ENCODE peak calls at places on chromosome 21, in ten cellular contexts. Y is GM04504; M is H4; X is amniotic stem cell; L is SW480; Q is ecto neural progenitor cell; S is stimulated activated CD4-positive, alpha-beta T cell treated with anti-CD3 and anti-CD28 coated beads, Interleukin-15, amount 100 ng/mL, for 1 hour; D is occipital lobe; F is T-helper 2 cell treated with Interferon-gamma antibody and Interleukin-4, amounts not matched to agents 5 μg/mL and 100 μg/mL, for 36 hours; E is HCT116. R is an unnamed sample.

GRCh38 chr21:38323721-38324591 is 67.2 kb downstream of the KCNJ15 start:
- DNase-seq in S (no peak), M (peak; percentile 89), F (no peak), L (peak; percentile 76), E (no peak), Q (no peak), Y (peak; percentile 99), D (no peak), X (no peak), R (peak; percentile 43)

GRCh38 chr21:43294194-43294902 is 125.5 kb downstream of the CRYAA start:
- DNase-seq in L (no peak), Q (no peak), E (no peak), M (no peak), X (no peak), S (no peak), D (no peak), F (no peak), Y (no peak), R (no peak)

GRCh38 chr21:38295997-38296764 is 39.4 kb downstream of the KCNJ15 start:
- DNase-seq in Y (no peak), X (no peak), Q (no peak), S (no peak), D (no peak), F (no peak), M (no peak), L (no peak), E (no peak), R (no peak)

GRCh38 chr21:45498646-45499000 is 43.6 kb downstream of the SLC19A1 start:
- DNase-seq in Y (no peak), F (no peak), E (no peak), L (no peak), X (no peak), M (no peak), D (no peak), S (no peak), Q (no peak), R (no peak)

GRCh38 chr21:26513212-26513611 is 59.9 kb downstream of the CYYR1 start:
- DNase-seq in Q (no peak), F (no peak), E (no peak), Y (peak; percentile 45), L (no peak), S (no peak), X (no peak), D (no peak), M (peak; percentile 10), R (no peak)

GRCh38 chr21:42499430-42500106 is 3.5 kb upstream of the RSPH1 start:
- DNase-seq in M (no peak), D (no peak), F (no peak), L (no peak), Q (peak; percentile 67), S (no peak), X (no peak), E (no peak), Y (no peak), R (no peak)

GRCh38 chr21:44866780-44867179 is 6.7 kb downstream of the PTTG1IP start:
- DNase-seq in F (no peak), D (peak; percentile 36), L (no peak), Q (no peak), E (no peak), X (no peak), M (no peak), Y (no peak), S (no peak), R (no peak)

GRCh38 chr21:41589131-41589530 is 81.2 kb upstream of the TMPRSS2 start:
- DNase-seq in X (no peak), Y (no peak), S (no peak), L (no peak), E (no peak), F (no peak), M (no peak), Q (peak; percentile 18), D (no peak), R (no peak)

GRCh38 chr21:33198346-33199135 is 31.2 kb upstream of the IFNAR2 start:
- DNase-seq in L (no peak), M (peak; percentile 76), Q (no peak), X (no peak), D (peak; percentile 28), F (no peak), E (no peak), S (no peak), Y (peak; percentile 32), R (no peak)

GRCh38 chr21:34017127-34017961 is 56.0 kb upstream of the MRPS6 start:
- DNase-seq in Y (no peak), L (no peak), E (no peak), D (no peak), F (no peak), X (no peak), Q (no peak), M (no peak), S (no peak), R (no peak)

GRCh38 chr21:28419110-28419509 is 573.6 kb downstream of the LTN1 start:
- DNase-seq in Y (no peak), F (no peak), M (no peak), E (no peak), D (no peak), L (no peak), X (no peak), Q (no peak), S (no peak), R (no peak)

GRCh38 chr21:9008636-9009035 is 1512.7 kb upstream of the TPTE start:
- DNase-seq in M (no peak), Y (no peak), D (no peak), E (no peak), L (peak; percentile 65), S (no peak), Q (no peak), X (no peak), F (no peak), R (no peak)

GRCh38 chr21:45322231-45322959 is 34.7 kb upstream of the POFUT2 start:
- DNase-seq in X (no peak), Y (no peak), L (no peak), F (no peak), Q (no peak), M (no peak), S (no peak), E (no peak), D (no peak), R (peak; percentile 23)

GRCh38 chr21:45952974-45953373 is 28.6 kb upstream of the COL6A1 start:
- DNase-seq in Q (no peak), M (no peak), D (no peak), E (no peak), Y (no peak), X (no peak), F (no peak), S (no peak), L (no peak), R (no peak)

GRCh38 chr21:17428980-17429379 is 83.9 kb upstream of the CXADR start:
- DNase-seq in L (no peak), E (no peak), Y (no peak), X (no peak), D (no peak), Q (no peak), S (no peak), M (no peak), F (no peak), R (no peak)

GRCh38 chr21:35563885-35564451 is 496.4 kb downstream of the SETD4 start:
- DNase-seq in M (peak; percentile 73), F (no peak), D (no peak), S (no peak), L (no peak), Q (no peak), E (no peak), Y (peak; percentile 98), X (peak; percentile 63), R (no peak)

GRCh38 chr21:28016571-28016970 is 976.1 kb downstream of the LTN1 start:
- DNase-seq in F (no peak), M (no peak), Y (no peak), E (no peak), Q (no peak), D (no peak), X (no peak), L (no peak), S (no peak), R (no peak)

GRCh38 chr21:41927727-41928409 is 25.9 kb downstream of the C2CD2 start:
- DNase-seq in S (no peak), F (no peak), D (no peak), X (no peak), Q (no peak), M (no peak), Y (no peak), E (no peak), L (no peak), R (no peak)

GRCh38 chr21:27704567-27705166 is 737.8 kb upstream of the ADAMTS5 start:
- DNase-seq in Q (no peak), F (no peak), Y (no peak), L (no peak), E (no peak), S (no peak), X (no peak), D (no peak), M (no peak), R (no peak)

GRCh38 chr21:42159560-42160110 is 59.3 kb upstream of the ABCG1 start:
- DNase-seq in L (no peak), S (no peak), Y (no peak), M (no peak), D (no peak), X (no peak), Q (peak; percentile 27), F (no peak), E (no peak), R (peak; percentile 20)

GRCh38 chr21:32403201-32403701 is 9.3 kb upstream of the EVA1C start:
- DNase-seq in L (peak; percentile 71), E (no peak), Q (peak; percentile 69), X (peak; percentile 66), S (no peak), Y (no peak), D (peak; percentile 16), F (peak; percentile 33), M (peak; percentile 66), R (peak; percentile 67)

GRCh38 chr21:34889537-34890257 is 159.4 kb downstream of the RUNX1 start:
- DNase-seq in F (peak; percentile 85), E (no peak), S (peak; percentile 75), Y (peak; percentile 69), Q (peak; percentile 81), M (peak; percentile 52), X (peak; percentile 59), D (no peak), L (peak; percentile 88), R (peak; percentile 51)

GRCh38 chr21:41816583-41817165 is 49.8 kb upstream of the RIPK4 start:
- DNase-seq in Y (peak; percentile 24), E (no peak), X (no peak), S (peak; percentile 46), M (peak; percentile 31), F (peak; percentile 30), L (peak; percentile 16), Q (peak; percentile 76), D (peak; percentile 23), R (peak; percentile 74)

GRCh38 chr21:17673261-17674020 is 60.7 kb upstream of the BTG3 start:
- DNase-seq in Q (no peak), Y (peak; percentile 7), F (no peak), S (no peak), M (peak; percentile 11), E (no peak), D (no peak), L (no peak), X (no peak), R (no peak)

GRCh38 chr21:45308211-45309068 is 20.7 kb upstream of the POFUT2 start:
- DNase-seq in F (no peak), S (no peak), M (peak; percentile 90), L (peak; percentile 77), E (no peak), Q (no peak), D (no peak), Y (no peak), X (no peak), R (no peak)

GRCh38 chr21:21750124-21750825 is 752.1 kb downstream of the NCAM2 start:
- DNase-seq in Y (no peak), X (no peak), M (no peak), Q (no peak), D (no peak), E (no peak), F (no peak), L (no peak), S (no peak), R (no peak)

GRCh38 chr21:26072891-26073615 is 97.5 kb downstream of the APP start:
- DNase-seq in X (no peak), Y (peak; percentile 26), Q (no peak), S (no peak), M (no peak), D (no peak), F (no peak), L (no peak), E (no peak), R (no peak)

GRCh38 chr21:37627074-37627473 is 260.5 kb downstream of the DYRK1A start:
- DNase-seq in M (no peak), D (no peak), Y (no peak), X (no peak), Q (no peak), S (no peak), L (no peak), E (no peak), F (no peak), R (no peak)